ENCODE peak calls at places on chromosomes 1 and 21, in nine cellular contexts. C, D, J, Y, W, E, I, F and P are unnamed samples.

GRCh38 chr1:119766374-119766794 is 2.3 kb downstream of the HMGCS2 start:
- DNase-seq in C (no peak), D (no peak), J (no peak), Y (no peak), W (no peak), E (no peak), I (no peak), F (no peak), P (no peak)

GRCh38 chr1:111141803-111142202 is 1.8 kb downstream of the CEPT1 start:
- DNase-seq in C (no peak), D (no peak), J (no peak), Y (no peak), W (no peak), E (no peak), I (no peak), F (no peak), P (no peak)

GRCh38 chr21:45996311-45997204 is 15.0 kb downstream of the COL6A1 start:
- DNase-seq in C (no peak), D (no peak), J (no peak), Y (no peak), W (no peak), E (no peak), I (no peak), F (peak; percentile 30), P (no peak)

GRCh38 chr1:77655431-77655974 is 27.0 kb downstream of the ZZZ3 start:
- DNase-seq in C (no peak), D (peak; percentile 29), J (no peak), Y (peak; percentile 40), W (no peak), E (no peak), I (no peak), F (no peak), P (no peak)

GRCh38 chr1:109322974-109323373 is 16.2 kb upstream of the MYBPHL start:
- DNase-seq in C (peak; percentile 40), D (no peak), J (no peak), Y (no peak), W (no peak), E (no peak), I (no peak), F (no peak), P (no peak)

GRCh38 chr1:50196081-50196480 is 87.4 kb downstream of the ELAVL4 start:
- DNase-seq in C (no peak), D (no peak), J (no peak), Y (no peak), W (no peak), E (no peak), I (no peak), F (no peak), P (no peak)

GRCh38 chr1:225896937-225897549 is 8.1 kb upstream of the LEFTY1 start:
- DNase-seq in C (no peak), D (peak; percentile 61), J (no peak), Y (no peak), W (peak; percentile 74), E (peak; percentile 77), I (no peak), F (no peak), P (peak; percentile 66)

GRCh38 chr1:247530785-247531184 is 5.5 kb downstream of the OR2C3 start:
- DNase-seq in C (no peak), D (no peak), J (no peak), Y (no peak), W (no peak), E (no peak), I (no peak), F (no peak), P (no peak)

GRCh38 chr1:29636936-29637335 is 400.6 kb downstream of the PTPRU start:
- DNase-seq in C (no peak), D (no peak), J (no peak), Y (no peak), W (no peak), E (no peak), I (no peak), F (no peak), P (no peak)

GRCh38 chr1:2990376-2991115 is 30.7 kb upstream of the ACTRT2 start:
- DNase-seq in C (no peak), D (no peak), J (no peak), Y (no peak), W (no peak), E (no peak), I (no peak), F (no peak), P (no peak)

GRCh38 chr1:235643837-235644692 is 5.5 kb downstream of the GNG4 start:
- DNase-seq in C (no peak), D (no peak), J (no peak), Y (no peak), W (no peak), E (no peak), I (no peak), F (no peak), P (no peak)

GRCh38 chr1:204130178-204130577 is 21.7 kb downstream of the ETNK2 start:
- DNase-seq in C (no peak), D (peak; percentile 93), J (no peak), Y (no peak), W (peak; percentile 42), E (no peak), I (no peak), F (peak; percentile 70), P (no peak)

GRCh38 chr1:224259986-224260385 is 70.0 kb downstream of the NVL start:
- DNase-seq in C (no peak), D (no peak), J (no peak), Y (no peak), W (peak; percentile 75), E (no peak), I (no peak), F (no peak), P (no peak)